ENCODE peak calls at places on chromosomes 16 and 17, in nine cellular contexts. One of them, this sample, is unnamed.

GRCh38 chr16:60261425-60261824 is 1527.3 kb upstream of the GOT2 start:
- DNase-seq in substantia nigra: no peak
- DNase-seq in PC-3: no peak
- DNase-seq in NCI-H510A treated with DMSO at 0.1 percent for 48 hours: no peak
- DNase-seq in H54: no peak
- DNase-seq in small intestine: no peak
- DNase-seq in NCI-H1092: no peak
- DNase-seq in HCT116: no peak
- DNase-seq in mesothelial cell of epicardium: no peak
- DNase-seq in this sample: no peak

GRCh38 chr17:78661092-78661770 is 84.0 kb upstream of the DNAH17 start:
- DNase-seq in substantia nigra: no peak
- DNase-seq in PC-3: peak; percentile 92
- DNase-seq in NCI-H510A treated with DMSO at 0.1 percent for 48 hours: no peak
- DNase-seq in H54: no peak
- DNase-seq in small intestine: no peak
- DNase-seq in NCI-H1092: no peak
- DNase-seq in HCT116: no peak
- DNase-seq in mesothelial cell of epicardium: no peak
- DNase-seq in this sample: no peak

GRCh38 chr16:69890114-69890890 is 60.8 kb upstream of the CLEC18A start:
- DNase-seq in substantia nigra: peak; percentile 93
- DNase-seq in PC-3: no peak
- DNase-seq in NCI-H510A treated with DMSO at 0.1 percent for 48 hours: peak; percentile 12
- DNase-seq in H54: no peak
- DNase-seq in small intestine: peak; percentile 9
- DNase-seq in NCI-H1092: peak; percentile 86
- DNase-seq in HCT116: no peak
- DNase-seq in mesothelial cell of epicardium: no peak
- DNase-seq in this sample: peak; percentile 44

GRCh38 chr17:64442550-64442971 is 6.4 kb upstream of the MILR1 start:
- DNase-seq in substantia nigra: no peak
- DNase-seq in PC-3: peak; percentile 61
- DNase-seq in NCI-H510A treated with DMSO at 0.1 percent for 48 hours: no peak
- DNase-seq in H54: no peak
- DNase-seq in small intestine: no peak
- DNase-seq in NCI-H1092: no peak
- DNase-seq in HCT116: no peak
- DNase-seq in mesothelial cell of epicardium: no peak
- DNase-seq in this sample: no peak

GRCh38 chr16:83336630-83337029 is 471.1 kb upstream of the HSBP1 start:
- DNase-seq in substantia nigra: no peak
- DNase-seq in PC-3: no peak
- DNase-seq in NCI-H510A treated with DMSO at 0.1 percent for 48 hours: no peak
- DNase-seq in H54: peak; percentile 25
- DNase-seq in small intestine: no peak
- DNase-seq in NCI-H1092: peak; percentile 14
- DNase-seq in HCT116: no peak
- DNase-seq in mesothelial cell of epicardium: no peak
- DNase-seq in this sample: no peak

GRCh38 chr17:28745052-28745776 is 1.4 kb downstream of the TRAF4 start:
- DNase-seq in substantia nigra: peak; percentile 93
- DNase-seq in PC-3: peak; percentile 41
- DNase-seq in NCI-H510A treated with DMSO at 0.1 percent for 48 hours: peak; percentile 77
- DNase-seq in H54: no peak
- DNase-seq in small intestine: peak; percentile 48
- DNase-seq in NCI-H1092: peak; percentile 28
- DNase-seq in HCT116: no peak
- DNase-seq in mesothelial cell of epicardium: peak; percentile 62
- DNase-seq in this sample: peak; percentile 26

GRCh38 chr17:7705269-7706255 is 560 bp downstream of the EFNB3 start:
- DNase-seq in substantia nigra: no peak
- DNase-seq in PC-3: no peak
- DNase-seq in NCI-H510A treated with DMSO at 0.1 percent for 48 hours: no peak
- DNase-seq in H54: no peak
- DNase-seq in small intestine: no peak
- DNase-seq in NCI-H1092: no peak
- DNase-seq in HCT116: no peak
- DNase-seq in mesothelial cell of epicardium: no peak
- DNase-seq in this sample: no peak

GRCh38 chr17:45410144-45411091 is 22.3 kb downstream of the ARHGAP27 start:
- DNase-seq in substantia nigra: peak; percentile 25
- DNase-seq in PC-3: no peak
- DNase-seq in NCI-H510A treated with DMSO at 0.1 percent for 48 hours: no peak
- DNase-seq in H54: no peak
- DNase-seq in small intestine: no peak
- DNase-seq in NCI-H1092: no peak
- DNase-seq in HCT116: no peak
- DNase-seq in mesothelial cell of epicardium: no peak
- DNase-seq in this sample: no peak

GRCh38 chr17:19621697-19622096 is 26.9 kb upstream of the ALDH3A2 start:
- DNase-seq in substantia nigra: no peak
- DNase-seq in PC-3: no peak
- DNase-seq in NCI-H510A treated with DMSO at 0.1 percent for 48 hours: no peak
- DNase-seq in H54: no peak
- DNase-seq in small intestine: no peak
- DNase-seq in NCI-H1092: no peak
- DNase-seq in HCT116: no peak
- DNase-seq in mesothelial cell of epicardium: no peak
- DNase-seq in this sample: no peak

GRCh38 chr16:3444032-3444388 is 530 bp downstream of the NAA60 start:
- DNase-seq in substantia nigra: no peak
- DNase-seq in PC-3: no peak
- DNase-seq in NCI-H510A treated with DMSO at 0.1 percent for 48 hours: no peak
- DNase-seq in H54: no peak
- DNase-seq in small intestine: peak; percentile 71
- DNase-seq in NCI-H1092: no peak
- DNase-seq in HCT116: peak; percentile 39
- DNase-seq in mesothelial cell of epicardium: no peak
- DNase-seq in this sample: no peak

GRCh38 chr17:82399601-82400101 is 18.5 kb upstream of the HEXD start:
- DNase-seq in substantia nigra: no peak
- DNase-seq in PC-3: no peak
- DNase-seq in NCI-H510A treated with DMSO at 0.1 percent for 48 hours: peak; percentile 72
- DNase-seq in H54: no peak
- DNase-seq in small intestine: no peak
- DNase-seq in NCI-H1092: peak; percentile 34
- DNase-seq in HCT116: no peak
- DNase-seq in mesothelial cell of epicardium: no peak
- DNase-seq in this sample: peak; percentile 72

GRCh38 chr17:31274252-31274651 is 22.8 kb downstream of the OMG start:
- DNase-seq in substantia nigra: no peak
- DNase-seq in PC-3: peak; percentile 23
- DNase-seq in NCI-H510A treated with DMSO at 0.1 percent for 48 hours: peak; percentile 44
- DNase-seq in H54: no peak
- DNase-seq in small intestine: no peak
- DNase-seq in NCI-H1092: no peak
- DNase-seq in HCT116: no peak
- DNase-seq in mesothelial cell of epicardium: no peak
- DNase-seq in this sample: no peak

GRCh38 chr17:17058304-17058703 is 16.0 kb downstream of the MPRIP start:
- DNase-seq in substantia nigra: no peak
- DNase-seq in PC-3: no peak
- DNase-seq in NCI-H510A treated with DMSO at 0.1 percent for 48 hours: no peak
- DNase-seq in H54: no peak
- DNase-seq in small intestine: no peak
- DNase-seq in NCI-H1092: no peak
- DNase-seq in HCT116: no peak
- DNase-seq in mesothelial cell of epicardium: no peak
- DNase-seq in this sample: no peak